ENCODE peak calls at places on chromosomes 4 and X, in seven cellular contexts. G is mammary epithelial cell; T is GM04504; L is AG08395; E is stimulated activated CD8-positive, alpha-beta memory T cell treated with anti-CD3 and anti-CD28 coated beads, Interleukin-12 subunit alpha, Interleukin-12 subunit beta, amount 100 ng/mL, for 1 hour; D is fibroblast of villous mesenchyme; Q is AG04450. X is an unnamed sample.
A peak's percentile ranks its signal among the peaks of the same experiment; 100 is the strongest.

GRCh38 chr4:94446386-94446785 is 5.4 kb upstream of the PDLIM5 start:
- DNase-seq in L (no peak), G (peak; percentile 85), Q (peak; percentile 47), D (peak; percentile 83), T (peak; percentile 41), E (no peak), X (no peak)

GRCh38 chrX:9390693-9391368 is 74.0 kb upstream of the TBL1X start:
- DNase-seq in G (no peak), L (no peak), Q (no peak), D (no peak), T (no peak), E (no peak), X (no peak)

GRCh38 chrX:29728639-29729038 is 486.7 kb upstream of the MAGEB2 start:
- DNase-seq in E (no peak), T (no peak), Q (peak; percentile 23), L (no peak), G (peak; percentile 45), D (peak; percentile 5), X (no peak)

GRCh38 chr4:183517781-183518180 is 12.9 kb downstream of the ING2 start:
- DNase-seq in L (no peak), Q (no peak), D (peak; percentile 31), T (no peak), G (no peak), E (no peak), X (no peak)

GRCh38 chr4:165058676-165059075 is 5.0 kb downstream of the TRIM75 start:
- DNase-seq in G (no peak), E (no peak), Q (no peak), L (no peak), D (no peak), T (no peak), X (no peak)

GRCh38 chrX:19707472-19707871 is 179.9 kb downstream of the SH3KBP1 start:
- DNase-seq in Q (no peak), G (no peak), D (no peak), T (no peak), E (no peak), L (no peak), X (no peak)

GRCh38 chr4:79294064-79294463 is 31.8 kb downstream of the NAA11 start:
- DNase-seq in E (no peak), L (no peak), D (peak; percentile 28), T (no peak), G (no peak), Q (no peak), X (no peak)

GRCh38 chr4:17347445-17347844 is 164.4 kb downstream of the QDPR start:
- DNase-seq in T (no peak), Q (no peak), L (peak; percentile 69), D (peak; percentile 34), E (no peak), G (peak; percentile 3), X (no peak)

GRCh38 chr4:51870441-51871188 is 27.7 kb downstream of the DCUN1D4 start:
- DNase-seq in Q (no peak), E (no peak), L (no peak), G (no peak), D (no peak), T (no peak), X (no peak)

GRCh38 chrX:34437586-34437985 is 219.5 kb downstream of the TMEM47 start:
- DNase-seq in G (no peak), L (no peak), T (no peak), E (no peak), D (no peak), Q (no peak), X (no peak)

GRCh38 chr4:108255203-108255747 is 86.5 kb upstream of the LEF1 start:
- DNase-seq in Q (no peak), T (no peak), D (no peak), L (no peak), E (no peak), G (no peak), X (no peak)

GRCh38 chr4:26397086-26397485 is 76.3 kb downstream of the RBPJ start:
- DNase-seq in G (no peak), L (no peak), T (no peak), Q (no peak), D (peak; percentile 44), E (no peak), X (no peak)

GRCh38 chr4:184940500-184940899 is 77.8 kb upstream of the HELT start:
- DNase-seq in Q (no peak), G (no peak), E (no peak), L (no peak), T (no peak), D (no peak), X (no peak)

GRCh38 chr4:82360298-82361177 is 13.3 kb downstream of the HNRNPD start:
- DNase-seq in E (no peak), G (peak; percentile 20), L (peak; percentile 34), D (peak; percentile 49), T (no peak), Q (no peak), X (no peak)

GRCh38 chr4:31580843-31581242 is 860.7 kb downstream of the PCDH7 start:
- DNase-seq in T (no peak), Q (no peak), G (no peak), D (no peak), L (no peak), E (no peak), X (no peak)

GRCh38 chr4:164224871-164225270 is 529.1 kb upstream of the SMIM31 start:
- DNase-seq in E (no peak), G (no peak), Q (no peak), D (peak; percentile 22), L (no peak), T (no peak), X (no peak)

GRCh38 chr4:3868146-3868840 is 102.1 kb downstream of the ADRA2C start:
- DNase-seq in E (no peak), T (no peak), Q (no peak), D (peak; percentile 25), L (peak; percentile 44), G (no peak), X (peak; percentile 3)

GRCh38 chr4:26238426-26238781 is 82.4 kb upstream of the RBPJ start:
- DNase-seq in G (no peak), Q (no peak), E (no peak), T (no peak), D (no peak), L (no peak), X (no peak)

GRCh38 chr4:182309877-182310276 is 66.7 kb downstream of the TENM3 start:
- DNase-seq in G (no peak), L (no peak), T (no peak), E (no peak), D (no peak), Q (no peak), X (no peak)

GRCh38 chr4:24843121-24843520 is 47.7 kb downstream of the SOD3 start:
- DNase-seq in L (no peak), D (no peak), E (no peak), G (no peak), T (no peak), Q (no peak), X (no peak)

GRCh38 chrX:45577361-45577760 is 376.7 kb upstream of the DIPK2B start:
- DNase-seq in E (no peak), L (no peak), Q (no peak), G (no peak), T (no peak), D (no peak), X (no peak)

GRCh38 chr4:188701952-188702351 is 562.7 kb downstream of the TRIML1 start:
- DNase-seq in E (no peak), T (no peak), D (no peak), Q (no peak), L (no peak), G (no peak), X (no peak)

GRCh38 chrX:15404712-15405111 is 20.5 kb upstream of the VEGFD start:
- DNase-seq in E (no peak), T (no peak), G (no peak), D (peak; percentile 75), L (peak; percentile 25), Q (no peak), X (no peak)

GRCh38 chr4:31788676-31789075 is 1068.5 kb downstream of the PCDH7 start:
- DNase-seq in Q (no peak), G (no peak), D (no peak), L (no peak), E (no peak), T (no peak), X (no peak)

GRCh38 chr4:30354605-30355004 is 365.6 kb upstream of the PCDH7 start:
- DNase-seq in L (no peak), D (no peak), G (no peak), Q (no peak), E (no peak), T (no peak), X (no peak)

X was measured in HFF-Myc.